ENCODE peak calls at places on chromosomes 6 and 20, in four cellular contexts. G, F, S and B are unnamed samples.
A peak's percentile ranks its signal among the peaks of the same experiment; 100 is the strongest.

GRCh38 chr6:36759177-36759757 is 61.6 kb downstream of the RAB44 start:
- DNase-seq in F (peak; percentile 77), G (peak; percentile 90), S (peak; percentile 76), B (peak; percentile 93)

GRCh38 chr20:24953621-24954133 is 4.6 kb downstream of the CST7 start:
- DNase-seq in F (no peak), G (no peak), S (no peak), B (peak; percentile 46)

GRCh38 chr6:78942451-78942850 is 75.1 kb downstream of the IRAK1BP1 start:
- DNase-seq in G (no peak), F (no peak), S (peak; percentile 47), B (no peak)

GRCh38 chr6:124780621-124781020 is 181.6 kb upstream of the RNF217 start:
- DNase-seq in G (no peak), S (no peak), F (no peak), B (no peak)

GRCh38 chr6:36676142-36677058 is 2.1 kb upstream of the CDKN1A start:
- DNase-seq in F (peak; percentile 7), S (no peak), G (no peak), B (peak; percentile 56)

GRCh38 chr6:14061644-14062043 is 55.9 kb upstream of the CD83 start:
- DNase-seq in G (no peak), F (no peak), S (no peak), B (no peak)

GRCh38 chr6:124389127-124389526 is 573.1 kb upstream of the RNF217 start:
- DNase-seq in S (no peak), F (no peak), G (no peak), B (no peak)

GRCh38 chr6:17600527-17601388 is 656 bp downstream of the FAM8A1 start:
- DNase-seq in S (no peak), F (peak; percentile 74), G (peak; percentile 85), B (peak; percentile 72)

GRCh38 chr20:3748073-3748472 is 15.6 kb downstream of the HSPA12B start:
- DNase-seq in F (no peak), G (no peak), S (no peak), B (no peak)

GRCh38 chr6:24205020-24205492 is 79.0 kb downstream of the NRSN1 start:
- DNase-seq in S (peak; percentile 52), G (no peak), F (peak; percentile 20), B (no peak)

GRCh38 chr6:43702522-43703440 is 15.2 kb upstream of the MRPS18A start:
- DNase-seq in F (no peak), S (peak; percentile 95), G (peak; percentile 92), B (peak; percentile 91)

GRCh38 chr6:166763606-166764472 is 136.8 kb upstream of the RPS6KA2 start:
- DNase-seq in G (no peak), F (no peak), S (no peak), B (no peak)

GRCh38 chr6:149840345-149841075 is 23.6 kb downstream of the LRP11 start:
- DNase-seq in F (peak; percentile 28), S (peak; percentile 74), G (peak; percentile 77), B (peak; percentile 73)

GRCh38 chr20:2519115-2519815 is 10.6 kb upstream of the ZNF343 start:
- DNase-seq in F (no peak), G (no peak), S (peak; percentile 78), B (no peak)

GRCh38 chr20:48523191-48523757 is 304.5 kb downstream of the PREX1 start:
- DNase-seq in F (no peak), S (peak; percentile 55), G (no peak), B (no peak)

GRCh38 chr20:20212675-20213096 is 155.2 kb upstream of the INSM1 start:
- DNase-seq in S (no peak), F (no peak), G (no peak), B (no peak)